ENCODE peak calls at places on chromosomes 11 and 22, in eight cellular contexts. O is natural killer cell; R is Calu3; I is GM13977; M is dorsolateral prefrontal cortex; Q is hepatocyte; A is AG04450; V is CD4-positive, alpha-beta T cell. K is an unnamed sample.

GRCh38 chr11:41989173-41989572 is 529.7 kb upstream of the LRRC4C start:
- DNase-seq in O (no peak), R (no peak), I (no peak), M (no peak), Q (no peak), A (no peak), V (no peak), K (no peak)

GRCh38 chr11:121889931-121890330 is 226.1 kb downstream of the BLID start:
- DNase-seq in O (no peak), R (no peak), I (no peak), M (no peak), Q (no peak), A (no peak), V (no peak), K (no peak)

GRCh38 chr11:61041755-61042518 is 60.4 kb upstream of the CD5 start:
- DNase-seq in O (no peak), R (peak), I (peak), M (no peak), Q (peak), A (no peak), V (peak), K (no peak)

GRCh38 chr22:27475548-27475897 is 326.0 kb downstream of the MN1 start:
- DNase-seq in O (no peak), R (no peak), I (no peak), M (no peak), Q (no peak), A (no peak), V (no peak), K (no peak)

GRCh38 chr11:131859811-131860210 is 489.4 kb downstream of the NTM start:
- DNase-seq in O (no peak), R (no peak), I (no peak), M (no peak), Q (no peak), A (no peak), V (no peak), K (no peak)

GRCh38 chr22:26642465-26643367 is 14.7 kb upstream of the MIAT start:
- DNase-seq in O (peak), R (no peak), I (peak), M (no peak), Q (no peak), A (no peak), V (peak), K (no peak)

GRCh38 chr11:105215528-105215927 is 76.0 kb upstream of the CARD18 start:
- DNase-seq in O (no peak), R (no peak), I (no peak), M (no peak), Q (no peak), A (no peak), V (no peak), K (no peak)

GRCh38 chr22:20616451-20617043 is 109.1 kb downstream of the MED15 start:
- DNase-seq in O (no peak), R (no peak), I (no peak), M (no peak), Q (no peak), A (no peak), V (no peak), K (no peak)

GRCh38 chr22:22703715-22704114 is 59.3 kb downstream of the GGTLC2 start:
- DNase-seq in O (no peak), R (no peak), I (no peak), M (no peak), Q (peak), A (no peak), V (no peak), K (no peak)

GRCh38 chr11:6298605-6299004 is 21.7 kb downstream of the CAVIN3 start:
- DNase-seq in O (no peak), R (peak), I (no peak), M (peak), Q (peak), A (no peak), V (no peak), K (no peak)

GRCh38 chr11:6475936-6476335 is 2.2 kb upstream of the TRIM3 start:
- DNase-seq in O (no peak), R (no peak), I (no peak), M (no peak), Q (no peak), A (no peak), V (no peak), K (no peak)

GRCh38 chr11:44729718-44730117 is 3.0 kb downstream of the TSPAN18 start:
- DNase-seq in O (no peak), R (no peak), I (no peak), M (no peak), Q (no peak), A (no peak), V (no peak), K (no peak)

GRCh38 chr11:67411785-67412152 is 3.7 kb upstream of the CARNS1 start:
- DNase-seq in O (no peak), R (no peak), I (no peak), M (no peak), Q (no peak), A (no peak), V (no peak), K (no peak)

GRCh38 chr22:31604137-31604705 is 57.8 kb downstream of the PISD start:
- DNase-seq in O (no peak), R (no peak), I (no peak), M (no peak), Q (no peak), A (no peak), V (no peak), K (no peak)

GRCh38 chr22:31605851-31606585 is 56.0 kb downstream of the PISD start:
- DNase-seq in O (no peak), R (no peak), I (no peak), M (peak), Q (peak), A (no peak), V (no peak), K (no peak)

GRCh38 chr22:31603574-31603973 is 58.4 kb downstream of the PISD start:
- DNase-seq in O (no peak), R (no peak), I (no peak), M (peak), Q (peak), A (no peak), V (no peak), K (no peak)

GRCh38 chr22:31603081-31603525 is 58.9 kb downstream of the PISD start:
- DNase-seq in O (no peak), R (no peak), I (no peak), M (no peak), Q (no peak), A (no peak), V (no peak), K (no peak)

GRCh38 chr22:31604746-31605705 is 57.0 kb downstream of the PISD start:
- DNase-seq in O (no peak), R (no peak), I (no peak), M (no peak), Q (no peak), A (no peak), V (no peak), K (no peak)
- TF ChIP-seq CTCF in O (no peak), R (no peak), I (no peak), M (no peak), Q (no peak), A (no peak), V (no peak), K (no peak)

DNA sequence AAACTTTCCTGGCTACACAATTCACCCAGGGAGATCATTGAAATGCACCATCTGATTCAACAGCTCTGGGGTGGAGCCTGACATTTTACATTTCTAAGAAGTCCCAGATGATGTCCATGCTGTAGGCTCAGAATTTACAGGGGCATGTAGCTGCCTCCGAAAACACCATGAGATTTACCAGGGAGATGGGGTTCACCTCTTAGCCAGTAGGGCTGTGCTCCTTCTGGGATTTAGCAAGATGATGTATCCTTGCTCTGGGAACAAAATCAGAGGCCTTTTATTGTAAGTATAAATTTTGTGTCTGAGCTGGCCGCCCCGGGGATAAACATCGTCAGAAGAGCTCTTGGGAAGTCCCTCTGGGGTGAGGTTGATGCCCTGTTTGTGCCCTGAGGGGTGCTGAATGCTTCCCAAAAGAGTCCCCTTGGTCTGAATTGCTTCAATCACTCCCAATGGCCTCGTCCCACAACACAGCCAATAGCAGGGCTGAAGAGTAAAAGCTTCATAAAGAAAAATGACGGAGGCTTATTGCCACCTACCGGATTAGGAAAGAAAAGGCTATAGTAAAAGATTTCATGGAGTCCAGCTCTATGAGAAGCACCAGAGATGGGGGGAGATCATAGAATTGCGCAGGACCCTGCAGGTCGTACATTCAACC is 33.4 kb upstream of the API5 start:
- DNase-seq in O (no peak), R (no peak), I (peak), M (no peak), Q (peak), A (no peak), V (no peak), K (no peak)
- TF ChIP-seq CTCF in O (no peak), R (no peak), I (peak), M (no peak), Q (peak), A (peak), V (no peak), K (no peak)

GRCh38 chr22:50271011-50271394 is 823 bp upstream of the MAPK11 start:
- DNase-seq in O (no peak), R (no peak), I (no peak), M (no peak), Q (no peak), A (no peak), V (no peak), K (no peak)

GRCh38 chr22:50269573-50270301 is 443 bp downstream of the MAPK11 start:
- DNase-seq in O (no peak), R (peak), I (peak), M (no peak), Q (peak), A (no peak), V (no peak), K (no peak)

GRCh38 chr22:50272103-50272782 is 2.1 kb upstream of the MAPK11 start:
- DNase-seq in O (no peak), R (no peak), I (no peak), M (no peak), Q (no peak), A (no peak), V (no peak), K (no peak)

GRCh38 chr22:50270302-50271010 is at the start of gene MAPK11:
- DNase-seq in O (peak), R (peak), I (peak), M (peak), Q (peak), A (no peak), V (peak), K (peak)

DNA sequence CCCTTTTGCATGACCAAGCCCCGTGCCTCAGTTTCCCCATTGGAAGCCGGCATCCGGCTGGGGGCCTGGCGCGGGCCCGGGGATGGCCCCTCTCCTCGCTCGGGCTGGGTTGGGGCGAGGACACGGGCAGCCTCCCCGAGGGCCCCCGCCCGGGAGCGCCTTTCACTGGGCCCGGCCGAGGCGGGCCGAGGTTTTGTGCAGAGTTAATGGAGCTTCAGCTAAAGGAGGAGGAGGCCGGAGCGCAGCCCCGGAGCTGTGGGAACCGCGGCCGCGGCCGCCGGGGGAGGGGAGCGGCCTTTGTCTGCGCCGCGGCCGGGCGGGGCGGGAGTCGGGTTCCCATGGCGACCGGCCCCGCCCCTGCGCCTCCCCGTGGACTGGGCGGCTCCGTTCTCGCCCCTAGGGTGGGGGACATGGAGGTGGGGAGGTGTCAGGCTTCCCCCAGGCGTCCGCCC is 1.4 kb upstream of the MAPK11 start:
- DNase-seq in O (no peak), R (peak), I (peak), M (peak), Q (peak), A (no peak), V (no peak), K (no peak)
- TF ChIP-seq CTCF in O (no peak), R (no peak), I (peak), M (peak), Q (peak), A (peak), V (no peak), K (no peak)

GRCh38 chr11:870418-870817 is 27.8 kb downstream of the TSPAN4 start:
- DNase-seq in O (no peak), R (no peak), I (no peak), M (no peak), Q (no peak), A (no peak), V (no peak), K (no peak)
- TF ChIP-seq CTCF in O (no peak), R (no peak), I (no peak), M (no peak), Q (no peak), A (no peak), V (no peak), K (no peak)

GRCh38 chr11:116890193-116890592 is 52.8 kb upstream of the APOA1 start:
- DNase-seq in O (no peak), R (no peak), I (no peak), M (no peak), Q (no peak), A (no peak), V (no peak), K (no peak)
- TF ChIP-seq CTCF in O (no peak), R (no peak), I (no peak), M (no peak), Q (no peak), A (no peak), V (no peak), K (no peak)

DNA sequence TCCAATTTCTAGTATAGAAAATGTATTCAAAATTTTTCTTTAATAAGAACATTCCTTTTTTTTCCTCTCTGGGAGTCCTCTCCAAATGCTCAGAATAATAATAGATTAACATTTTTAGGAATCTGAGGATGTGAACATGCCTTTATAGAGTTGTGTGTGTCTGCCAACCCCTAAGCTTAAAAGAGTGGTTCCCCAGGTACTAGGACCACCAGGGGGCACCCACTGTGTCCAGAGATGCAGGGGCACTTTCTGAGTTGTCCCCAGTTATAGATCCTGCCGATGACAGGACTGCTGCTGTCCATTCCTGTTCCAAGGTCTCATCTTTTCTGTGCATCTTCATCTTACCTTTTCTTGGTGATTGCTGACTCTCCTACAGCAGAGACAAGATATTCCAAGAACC is 27.0 kb upstream of the MICAL2 start:
- DNase-seq in O (no peak), R (no peak), I (no peak), M (no peak), Q (no peak), A (no peak), V (no peak), K (no peak)
- TF ChIP-seq CTCF in O (no peak), R (no peak), I (peak), M (no peak), Q (no peak), A (peak), V (no peak), K (no peak)